ENCODE peak calls at places on chromosomes 6 and 20, in eight cellular contexts. G is kidney; Q is pancreas; F is activated effector memory CD4-positive, alpha-beta T cell treated with Interleukin-2 at 50 U/mL for 16 hours; S is HTR-8/SVneo; K is posterior vena cava; U is Panc1; T is stomach. A is an unnamed sample.

GRCh38 chr20:1274485-1275313 is 8.6 kb downstream of the SNPH start:
- DNase-seq in F (no peak), U (no peak), S (no peak), T (no peak), Q (no peak), G (no peak), K (no peak), A (no peak)

GRCh38 chr6:127162808-127163207 is 44.3 kb downstream of the RSPO3 start:
- DNase-seq in S (no peak), K (no peak), Q (no peak), G (no peak), T (no peak), U (no peak), F (no peak), A (no peak)

GRCh38 chr6:36373368-36374009 is 14.0 kb downstream of the ETV7 start:
- DNase-seq in F (no peak), S (no peak), T (no peak), Q (no peak), G (no peak), K (peak), U (no peak), A (no peak)

GRCh38 chr6:109523478-109523877 is 40.5 kb upstream of the ZBTB24 start:
- DNase-seq in T (no peak), F (no peak), Q (no peak), K (no peak), G (no peak), S (no peak), U (no peak), A (no peak)

GRCh38 chr6:150930816-150931215 is 65.3 kb downstream of the MTHFD1L start:
- DNase-seq in S (no peak), U (no peak), G (no peak), F (no peak), K (no peak), T (no peak), Q (no peak), A (no peak)

GRCh38 chr6:36660771-36661471 is 17.6 kb upstream of the CDKN1A start:
- DNase-seq in Q (no peak), T (peak), F (no peak), G (peak), K (peak), U (no peak), S (no peak), A (peak)

GRCh38 chr20:19812696-19813095 is 54.6 kb downstream of the RIN2 start:
- DNase-seq in F (no peak), T (no peak), K (no peak), G (no peak), U (no peak), Q (no peak), S (no peak), A (no peak)

GRCh38 chr6:21831531-21832291 is 238.2 kb downstream of the SOX4 start:
- DNase-seq in F (no peak), Q (no peak), K (no peak), S (no peak), G (no peak), U (no peak), T (no peak), A (no peak)

GRCh38 chr20:60899320-60899719 is 352.7 kb upstream of the CDH4 start:
- DNase-seq in S (no peak), T (no peak), G (no peak), U (no peak), K (no peak), F (no peak), Q (no peak), A (no peak)

GRCh38 chr6:128981716-128982115 is 98.8 kb downstream of the LAMA2 start:
- DNase-seq in U (no peak), T (no peak), F (no peak), S (no peak), Q (no peak), G (no peak), K (no peak), A (no peak)

GRCh38 chr20:51306081-51306480 is 236.4 kb downstream of the NFATC2 start:
- DNase-seq in K (no peak), T (no peak), Q (no peak), G (no peak), S (no peak), U (no peak), F (no peak), A (no peak)

GRCh38 chr6:111604259-111605099 is 1.2 kb downstream of the TRAF3IP2 start:
- DNase-seq in G (peak), S (no peak), T (peak), U (no peak), F (no peak), Q (peak), K (peak), A (peak)

GRCh38 chr6:47044418-47044817 is 2.3 kb upstream of the ADGRF1 start:
- DNase-seq in T (peak), S (no peak), Q (no peak), G (no peak), F (no peak), U (no peak), K (no peak), A (no peak)

GRCh38 chr20:49344975-49345374 is 67.1 kb upstream of the ZNFX1 start:
- DNase-seq in K (peak), S (peak), U (no peak), T (no peak), G (no peak), Q (peak), F (no peak), A (no peak)

GRCh38 chr6:144710207-144710606 is 425.1 kb downstream of the UTRN start:
- DNase-seq in S (peak), K (no peak), G (no peak), U (peak), Q (no peak), T (no peak), F (no peak), A (no peak)

GRCh38 chr6:39922821-39923220 is 11.4 kb downstream of the MOCS1 start:
- DNase-seq in S (no peak), K (no peak), T (no peak), F (no peak), Q (no peak), U (no peak), G (no peak), A (no peak)

GRCh38 chr6:122491915-122492537 is 20.4 kb upstream of the SERINC1 start:
- DNase-seq in G (no peak), U (peak), S (peak), F (peak), K (peak), T (peak), Q (peak), A (no peak)

GRCh38 chr20:33951171-33951570 is 42.5 kb upstream of the RALY start:
- DNase-seq in Q (no peak), K (no peak), F (no peak), G (no peak), S (no peak), U (no peak), T (no peak), A (no peak)

GRCh38 chr6:170291271-170292110 is 613 bp upstream of the DLL1 start:
- DNase-seq in K (peak), S (no peak), U (no peak), F (no peak), T (peak), G (peak), Q (peak), A (peak)

GRCh38 chr6:89492025-89492640 is 59.2 kb downstream of the ANKRD6 start:
- DNase-seq in K (no peak), T (no peak), U (no peak), Q (no peak), G (no peak), S (no peak), F (no peak), A (no peak)

GRCh38 chr6:87741001-87741650 is 39.1 kb upstream of the AKIRIN2 start:
- DNase-seq in K (no peak), U (no peak), F (no peak), S (no peak), T (no peak), Q (no peak), G (no peak), A (no peak)

GRCh38 chr6:113103618-113104390 is 753.3 kb upstream of the MARCKS start:
- DNase-seq in S (peak), T (no peak), U (no peak), K (no peak), Q (no peak), F (no peak), G (no peak), A (no peak)

GRCh38 chr20:7411075-7411474 is 529.2 kb downstream of the HAO1 start:
- DNase-seq in Q (no peak), F (no peak), T (no peak), G (no peak), S (no peak), K (no peak), U (no peak), A (no peak)

GRCh38 chr6:55963301-55963700 is 87.9 kb upstream of the BMP5 start:
- DNase-seq in T (no peak), G (no peak), S (no peak), Q (no peak), F (no peak), U (no peak), K (no peak), A (no peak)

GRCh38 chr20:47456952-47457724 is 44.5 kb upstream of the NCOA3 start:
- DNase-seq in U (no peak), T (no peak), S (no peak), K (peak), G (peak), Q (no peak), F (no peak), A (no peak)

GRCh38 chr6:7073810-7074525 is 33.8 kb upstream of the RREB1 start:
- DNase-seq in U (no peak), S (no peak), Q (no peak), F (peak), G (no peak), T (peak), K (no peak), A (no peak)

GRCh38 chr20:38725959-38726848 is 1.9 kb downstream of the SLC32A1 start:
- DNase-seq in S (peak), U (no peak), K (no peak), Q (peak), G (no peak), T (peak), F (no peak), A (no peak)

GRCh38 chr6:144395014-144395413 is 109.9 kb downstream of the UTRN start:
- DNase-seq in G (no peak), F (no peak), S (peak), T (no peak), K (no peak), U (no peak), Q (no peak), A (no peak)

GRCh38 chr20:15071010-15071808 is 733.8 kb upstream of the FLRT3 start:
- DNase-seq in U (no peak), G (no peak), S (no peak), Q (no peak), K (no peak), T (no peak), F (no peak), A (no peak)

GRCh38 chr6:83192456-83192855 is 609 bp downstream of the PGM3 start:
- DNase-seq in K (no peak), S (peak), U (no peak), T (no peak), G (no peak), Q (no peak), F (no peak), A (no peak)

GRCh38 chr6:153312633-153313032 is 181.6 kb upstream of the RGS17 start:
- DNase-seq in U (peak), Q (peak), F (no peak), S (peak), G (peak), K (no peak), T (peak), A (no peak)

GRCh38 chr6:167034056-167034455 is 34.9 kb downstream of the CEP43 start:
- DNase-seq in K (no peak), Q (no peak), U (no peak), G (no peak), T (no peak), S (no peak), F (no peak), A (no peak)

GRCh38 chr20:45407067-45407745 is 883 bp upstream of the DBNDD2 start:
- DNase-seq in T (peak), F (no peak), U (no peak), Q (no peak), G (no peak), S (peak), K (peak), A (peak)